ENCODE peak calls at places on chromosomes 13 and 19, in five cellular contexts. One of them, this sample, is unnamed. For H3K27me3 and H3K36me3, the result is how much of the 10 kb centered on the place peaks cover.

GRCh38 chr19:56573914-56574313 is 6.6 kb downstream of the ZNF470 start:
- DNase-seq in neural progenitor cell: no peak
- DNase-seq in transverse colon: no peak
- DNase-seq in effector memory CD4-positive, alpha-beta T cell: no peak
- DNase-seq in fibroblast of lung: no peak
- DNase-seq in this sample: no peak

GRCh38 chr13:27791146-27791900 is 960 bp upstream of the GSX1 start:
- DNase-seq in fibroblast of lung: no peak
- DNase-seq in transverse colon: no peak
- DNase-seq in neural progenitor cell: no peak
- DNase-seq in effector memory CD4-positive, alpha-beta T cell: no peak
- DNase-seq in this sample: no peak

GRCh38 chr13:85896516-85897450 is 97.6 kb upstream of the SLITRK6 start:
- DNase-seq in neural progenitor cell: peak
- DNase-seq in effector memory CD4-positive, alpha-beta T cell: no peak
- DNase-seq in transverse colon: no peak
- DNase-seq in fibroblast of lung: no peak
- DNase-seq in this sample: no peak

GRCh38 chr13:23915308-23915707 is 18.0 kb upstream of the C1QTNF9B start:
- DNase-seq in transverse colon: no peak
- DNase-seq in fibroblast of lung: no peak
- DNase-seq in neural progenitor cell: no peak
- DNase-seq in effector memory CD4-positive, alpha-beta T cell: no peak
- DNase-seq in this sample: no peak

GRCh38 chr19:48255376-48256303 is at the start of gene CARD8:
- DNase-seq in fibroblast of lung: peak
- DNase-seq in effector memory CD4-positive, alpha-beta T cell: peak
- DNase-seq in neural progenitor cell: peak
- DNase-seq in transverse colon: peak
- DNase-seq in this sample: peak

GRCh38 chr13:26629260-26629659 is 71.8 kb downstream of the WASF3 start:
- DNase-seq in effector memory CD4-positive, alpha-beta T cell: no peak
- DNase-seq in transverse colon: no peak
- DNase-seq in fibroblast of lung: no peak
- DNase-seq in neural progenitor cell: no peak
- DNase-seq in this sample: no peak

GRCh38 chr19:48501961-48502719 is 9.5 kb downstream of the LMTK3 start:
- DNase-seq in fibroblast of lung: no peak
- DNase-seq in effector memory CD4-positive, alpha-beta T cell: peak
- DNase-seq in transverse colon: peak
- DNase-seq in neural progenitor cell: peak
- DNase-seq in this sample: peak

GRCh38 chr19:5434970-5435641 is 20.1 kb upstream of the ZNRF4 start:
- DNase-seq in effector memory CD4-positive, alpha-beta T cell: no peak
- DNase-seq in neural progenitor cell: no peak
- DNase-seq in fibroblast of lung: peak
- DNase-seq in transverse colon: no peak
- DNase-seq in this sample: no peak

GRCh38 chr13:67803118-67803517 is 573.0 kb upstream of the PCDH9 start:
- DNase-seq in fibroblast of lung: no peak
- DNase-seq in transverse colon: no peak
- DNase-seq in effector memory CD4-positive, alpha-beta T cell: no peak
- DNase-seq in neural progenitor cell: no peak
- DNase-seq in this sample: no peak

GRCh38 chr13:61275740-61276139 is 139.9 kb downstream of the PCDH20 start:
- DNase-seq in transverse colon: no peak
- DNase-seq in effector memory CD4-positive, alpha-beta T cell: no peak
- DNase-seq in fibroblast of lung: no peak
- DNase-seq in neural progenitor cell: no peak
- DNase-seq in this sample: no peak

GRCh38 chr19:41306394-41306793 is 3.6 kb upstream of the CCDC97 start:
- DNase-seq in fibroblast of lung: no peak
- DNase-seq in effector memory CD4-positive, alpha-beta T cell: no peak
- DNase-seq in transverse colon: no peak
- DNase-seq in neural progenitor cell: no peak
- DNase-seq in this sample: no peak

GRCh38 chr13:50951366-50951765 is 41.8 kb downstream of the RNASEH2B start:
- DNase-seq in transverse colon: no peak
- DNase-seq in neural progenitor cell: no peak
- DNase-seq in effector memory CD4-positive, alpha-beta T cell: no peak
- DNase-seq in fibroblast of lung: peak
- DNase-seq in this sample: no peak

GRCh38 chr19:13022859-13023636 is 27.8 kb downstream of the NFIX start:
- DNase-seq in neural progenitor cell: peak
- DNase-seq in effector memory CD4-positive, alpha-beta T cell: no peak
- DNase-seq in fibroblast of lung: peak
- DNase-seq in transverse colon: peak
- DNase-seq in this sample: no peak

GRCh38 chr13:109743706-109744453 is 42.5 kb downstream of the IRS2 start:
- DNase-seq in effector memory CD4-positive, alpha-beta T cell: no peak
- DNase-seq in fibroblast of lung: peak
- DNase-seq in transverse colon: peak
- DNase-seq in neural progenitor cell: no peak
- DNase-seq in this sample: no peak

GRCh38 chr13:105915451-105915850 is 620.0 kb downstream of the EFNB2 start:
- DNase-seq in transverse colon: no peak
- DNase-seq in neural progenitor cell: no peak
- DNase-seq in effector memory CD4-positive, alpha-beta T cell: no peak
- DNase-seq in fibroblast of lung: peak
- DNase-seq in this sample: no peak

GRCh38 chr19:56091066-56091490 is 30.0 kb downstream of the ZNF787 start:
- DNase-seq in transverse colon: no peak
- DNase-seq in effector memory CD4-positive, alpha-beta T cell: no peak
- DNase-seq in fibroblast of lung: peak
- DNase-seq in neural progenitor cell: no peak
- DNase-seq in this sample: no peak

GRCh38 chr19:16988661-16989060 is 37.9 kb downstream of the CPAMD8 start:
- DNase-seq in neural progenitor cell: no peak
- DNase-seq in effector memory CD4-positive, alpha-beta T cell: no peak
- DNase-seq in transverse colon: no peak
- DNase-seq in fibroblast of lung: no peak
- DNase-seq in this sample: no peak
- H3K27ac ChIP-seq in neural progenitor cell: no peak
- H3K27ac ChIP-seq in effector memory CD4-positive, alpha-beta T cell: no peak
- H3K27ac ChIP-seq in transverse colon: no peak
- H3K27ac ChIP-seq in fibroblast of lung: no peak
- H3K27ac ChIP-seq in this sample: no peak

DNA sequence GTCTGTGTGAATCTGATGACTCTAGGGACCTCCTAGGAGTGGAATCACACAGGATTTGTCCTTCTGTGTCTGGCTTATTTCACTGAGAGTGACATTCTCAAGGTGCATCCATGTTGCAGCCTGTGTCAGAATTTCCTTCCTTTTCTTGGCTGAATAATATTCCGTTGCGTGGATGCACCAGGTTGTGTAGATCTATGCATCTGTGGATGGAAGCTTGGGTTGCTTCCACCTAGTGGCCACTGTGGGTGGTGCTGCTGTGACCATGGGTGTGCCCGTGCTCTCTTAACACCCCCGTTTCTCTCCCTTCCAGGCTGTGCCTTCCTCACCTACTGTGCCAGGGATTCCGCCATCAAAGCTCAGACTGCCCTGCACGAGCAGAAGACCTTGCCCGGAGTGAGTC is 26.2 kb downstream of the CELF5 start:
- DNase-seq in fibroblast of lung: no peak
- DNase-seq in transverse colon: peak
- DNase-seq in neural progenitor cell: no peak
- DNase-seq in effector memory CD4-positive, alpha-beta T cell: no peak
- DNase-seq in this sample: no peak
- H3K27me3 ChIP-seq in fibroblast of lung: under half
- H3K27me3 ChIP-seq in transverse colon: under half
- H3K27me3 ChIP-seq in neural progenitor cell: under half
- H3K27me3 ChIP-seq in effector memory CD4-positive, alpha-beta T cell: under half
- H3K27me3 ChIP-seq in this sample: under half

GRCh38 chr19:2225415-2226050 is 10.6 kb downstream of the PLEKHJ1 start:
- DNase-seq in neural progenitor cell: no peak
- DNase-seq in effector memory CD4-positive, alpha-beta T cell: no peak
- DNase-seq in fibroblast of lung: no peak
- DNase-seq in transverse colon: no peak
- DNase-seq in this sample: no peak
- H3K36me3 ChIP-seq in neural progenitor cell: under half
- H3K36me3 ChIP-seq in effector memory CD4-positive, alpha-beta T cell: under half
- H3K36me3 ChIP-seq in fibroblast of lung: under half
- H3K36me3 ChIP-seq in transverse colon: under half
- H3K36me3 ChIP-seq in this sample: half or more

GRCh38 chr19:53868892-53869804 is 1.5 kb downstream of the MYADM start:
- DNase-seq in effector memory CD4-positive, alpha-beta T cell: peak
- DNase-seq in transverse colon: peak
- DNase-seq in fibroblast of lung: peak
- DNase-seq in neural progenitor cell: peak
- DNase-seq in this sample: no peak
- H3K27ac ChIP-seq in effector memory CD4-positive, alpha-beta T cell: peak
- H3K27ac ChIP-seq in transverse colon: peak
- H3K27ac ChIP-seq in fibroblast of lung: peak
- H3K27ac ChIP-seq in neural progenitor cell: peak
- H3K27ac ChIP-seq in this sample: peak

DNA sequence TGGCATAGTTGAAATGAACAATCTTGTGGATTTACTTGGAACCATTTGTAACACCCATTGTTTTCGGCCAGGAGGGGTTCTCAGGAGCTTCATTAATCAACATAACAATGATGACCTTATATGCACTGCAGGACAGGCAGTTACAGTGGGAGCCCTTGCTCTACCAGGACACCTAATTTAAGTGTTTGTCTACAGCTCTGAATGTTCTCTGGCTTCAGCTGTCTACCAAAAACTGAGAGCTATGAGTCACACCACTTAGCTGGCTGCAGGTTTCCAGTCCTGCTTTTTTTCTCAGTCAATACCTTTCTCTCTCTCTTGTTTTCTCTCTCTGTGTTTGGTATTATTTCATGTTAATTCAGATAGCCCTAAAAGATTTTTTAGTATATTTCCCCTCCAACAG is 105.4 kb upstream of the MBNL2 start:
- DNase-seq in transverse colon: no peak
- DNase-seq in neural progenitor cell: no peak
- DNase-seq in fibroblast of lung: peak
- DNase-seq in effector memory CD4-positive, alpha-beta T cell: no peak
- DNase-seq in this sample: no peak
- H3K27me3 ChIP-seq in transverse colon: under half
- H3K27me3 ChIP-seq in neural progenitor cell: under half
- H3K27me3 ChIP-seq in fibroblast of lung: under half
- H3K27me3 ChIP-seq in effector memory CD4-positive, alpha-beta T cell: under half
- H3K27me3 ChIP-seq in this sample: under half

This sample was measured in esophagus squamous epithelium.